ENCODE peak calls at places on chromosomes 13 and 19, in seven cellular contexts. N is naive thymus-derived CD4-positive, alpha-beta T cell; C is heart left ventricle; O is OCI-LY7; Q is BE2C; D is uterus; R is iPS DF 6.9. F is an unnamed sample.

GRCh38 chr19:49056101-49056901 is 1.2 kb downstream of the CGB7 start:
- DNase-seq in D (peak; percentile 56), Q (peak; percentile 68), N (peak; percentile 42), R (no peak), O (peak; percentile 27), C (peak; percentile 60), F (peak; percentile 68)

GRCh38 chr13:101709952-101710351 is 257.5 kb downstream of the ITGBL1 start:
- DNase-seq in O (no peak), Q (no peak), R (no peak), C (no peak), D (no peak), N (no peak), F (no peak)

GRCh38 chr19:14381689-14382474 is 638 bp downstream of the ADGRE5 start:
- DNase-seq in C (peak; percentile 64), O (peak; percentile 66), D (peak; percentile 47), Q (no peak), R (no peak), N (peak; percentile 84), F (peak; percentile 77)

GRCh38 chr13:50787316-50788195 is 55.9 kb downstream of the DLEU7 start:
- DNase-seq in Q (no peak), R (no peak), C (no peak), D (no peak), O (no peak), N (no peak), F (no peak)

GRCh38 chr19:46886546-46887239 is 25.9 kb downstream of the ARHGAP35 start:
- DNase-seq in O (no peak), N (no peak), C (no peak), D (no peak), R (no peak), Q (no peak), F (no peak)

GRCh38 chr13:33108620-33109019 is 92.4 kb downstream of the KL start:
- DNase-seq in Q (no peak), O (no peak), D (no peak), N (no peak), C (no peak), R (no peak), F (no peak)

GRCh38 chr13:30464496-30465351 is 1.0 kb downstream of the HMGB1 start:
- DNase-seq in Q (peak; percentile 85), O (peak; percentile 74), C (peak; percentile 87), N (peak; percentile 77), D (peak; percentile 79), R (no peak), F (peak; percentile 88)

GRCh38 chr13:59570204-59570603 is 593.5 kb downstream of the DIAPH3 start:
- DNase-seq in N (no peak), R (no peak), Q (no peak), C (no peak), D (no peak), O (no peak), F (no peak)

GRCh38 chr13:90675129-90675528 is 672.4 kb upstream of the MIR17HG start:
- DNase-seq in D (no peak), N (no peak), Q (peak; percentile 15), O (no peak), C (no peak), R (no peak), F (no peak)

GRCh38 chr19:21321134-21321533 is 8.1 kb downstream of the ZNF708 start:
- DNase-seq in Q (no peak), R (no peak), C (no peak), N (no peak), O (no peak), D (no peak), F (no peak)

GRCh38 chr19:29265436-29265835 is 52.5 kb upstream of the UQCRFS1 start:
- DNase-seq in D (no peak), C (no peak), O (no peak), N (no peak), R (no peak), Q (no peak), F (no peak)

GRCh38 chr19:1093330-1093729 is 1.8 kb downstream of the POLR2E start:
- DNase-seq in Q (no peak), N (no peak), C (peak; percentile 20), O (no peak), D (no peak), R (no peak), F (no peak)

GRCh38 chr13:42490676-42491075 is 83.3 kb upstream of the TNFSF11 start:
- DNase-seq in R (no peak), Q (no peak), O (no peak), D (no peak), C (no peak), N (no peak), F (no peak)

GRCh38 chr19:30374791-30375650 is 2.8 kb downstream of the ZNF536 start:
- DNase-seq in R (no peak), Q (peak; percentile 50), C (no peak), N (no peak), D (no peak), O (no peak), F (no peak)

GRCh38 chr19:44653977-44654784 is 10.5 kb downstream of the PVR start:
- DNase-seq in N (peak; percentile 58), D (peak; percentile 40), C (peak; percentile 76), Q (peak; percentile 48), R (no peak), O (peak; percentile 88), F (peak; percentile 89)

GRCh38 chr19:29587518-29587986 is 18.5 kb upstream of the POP4 start:
- DNase-seq in O (no peak), Q (no peak), D (no peak), C (no peak), R (no peak), N (no peak), F (no peak)

GRCh38 chr19:1412323-1412923 is 5.0 kb downstream of the DAZAP1 start:
- DNase-seq in Q (no peak), N (no peak), D (no peak), R (no peak), C (peak; percentile 34), O (no peak), F (no peak)

GRCh38 chr13:92317066-92317465 is 909.5 kb upstream of the GPC6 start:
- DNase-seq in D (no peak), Q (no peak), N (no peak), O (no peak), C (no peak), R (no peak), F (no peak)

GRCh38 chr19:19026299-19026971 is 6.9 kb downstream of the SUGP2 start:
- DNase-seq in R (no peak), O (peak; percentile 11), D (no peak), Q (no peak), N (no peak), C (no peak), F (no peak)

DNA sequence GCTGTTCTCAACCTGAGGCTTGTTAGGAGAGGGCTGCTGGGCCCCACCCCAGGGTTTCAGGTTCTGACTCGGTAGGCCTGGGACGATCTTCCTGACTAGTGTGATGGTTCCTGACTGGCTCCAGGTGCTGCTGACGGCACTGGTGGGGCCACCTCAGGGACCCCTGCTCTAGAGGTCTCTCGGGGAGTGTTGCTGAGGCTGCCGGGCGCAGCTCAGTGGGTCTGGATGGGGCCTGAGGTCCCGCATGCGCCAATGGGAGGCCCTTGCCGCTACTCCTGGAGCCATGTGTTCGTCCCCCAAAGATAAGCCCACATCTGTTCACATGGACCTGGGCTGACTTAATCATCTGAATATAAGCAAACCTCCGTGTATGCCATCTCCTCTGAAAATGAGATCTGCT is 133.0 kb downstream of the ATP11A start:
- DNase-seq in D (no peak), C (no peak), Q (no peak), R (no peak), O (no peak), N (no peak), F (peak; percentile 62)
- H3K36me3 ChIP-seq in D (no peaks in the 10 kb centered on the region), C (peaks cover 86% of the 10 kb centered on the region), Q (peaks cover 8% of the 10 kb centered on the region), R (peaks cover 28% of the 10 kb centered on the region), O (no peaks in the 10 kb centered on the region), N (peaks cover 12% of the 10 kb centered on the region), F (peaks cover 4% of the 10 kb centered on the region)

GRCh38 chr19:5663904-5664303 is 16.4 kb downstream of the MICOS13 start:
- DNase-seq in O (no peak), N (no peak), D (no peak), Q (no peak), C (no peak), R (no peak), F (no peak)

GRCh38 chr19:5661483-5661882 is 18.8 kb downstream of the MICOS13 start:
- DNase-seq in O (no peak), C (no peak), Q (no peak), N (no peak), R (no peak), D (no peak), F (peak; percentile 65)

GRCh38 chr19:5666921-5667610 is 13.2 kb downstream of the MICOS13 start:
- DNase-seq in R (no peak), O (no peak), D (no peak), C (no peak), N (no peak), Q (no peak), F (peak; percentile 75)

GRCh38 chr19:5665781-5666513 is 14.4 kb downstream of the MICOS13 start:
- DNase-seq in Q (no peak), C (no peak), O (no peak), N (no peak), R (no peak), D (no peak), F (no peak)

DNA sequence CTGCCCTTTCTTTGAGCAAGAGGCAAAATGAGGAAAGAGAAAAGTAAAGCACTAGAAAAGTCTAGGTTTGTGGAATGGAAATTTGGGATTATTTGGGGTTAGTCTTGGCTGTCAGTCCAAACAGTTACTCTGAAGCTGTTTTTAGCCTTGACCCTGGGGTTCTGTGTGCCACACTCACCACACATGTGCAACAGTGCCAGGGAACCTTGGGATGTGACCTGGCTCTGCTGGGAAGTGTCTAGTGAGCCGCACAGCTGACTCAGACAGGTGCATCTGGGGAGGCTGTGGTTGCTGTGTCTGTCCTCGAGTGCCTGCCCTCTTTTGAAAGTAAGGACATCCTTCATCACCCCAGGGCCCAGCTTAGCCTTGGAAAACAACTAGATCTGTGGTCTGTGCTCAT is 15.8 kb downstream of the MICOS13 start:
- DNase-seq in D (no peak), Q (no peak), C (no peak), N (no peak), O (no peak), R (no peak), F (peak; percentile 3)
- H3K36me3 ChIP-seq in D (no peaks in the 10 kb centered on the region), Q (peaks cover 93% of the 10 kb centered on the region), C (peaks cover 100% of the 10 kb centered on the region), N (peaks cover 36% of the 10 kb centered on the region), O (peaks cover 99% of the 10 kb centered on the region), R (peaks cover 44% of the 10 kb centered on the region), F (peaks cover 23% of the 10 kb centered on the region)

DNA sequence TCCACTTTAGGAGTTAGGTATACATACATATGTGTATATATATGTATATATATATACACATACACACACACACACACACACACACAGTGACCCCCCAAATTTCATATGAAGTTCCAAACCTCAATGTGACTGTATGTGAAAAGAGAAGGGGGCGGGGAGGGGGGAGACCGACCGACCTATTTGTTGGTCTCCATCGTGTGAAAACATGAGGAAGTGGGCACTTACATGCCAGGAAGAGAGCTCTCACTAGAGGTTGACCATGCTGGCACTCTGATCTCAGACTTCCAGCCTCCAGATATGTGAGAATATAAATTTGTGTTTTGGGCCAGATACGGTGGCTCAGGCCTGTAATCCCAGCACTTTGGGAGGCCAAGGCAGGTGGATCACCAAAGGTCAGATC is 24.6 kb downstream of the ZNF562 start:
- DNase-seq in C (no peak), N (no peak), R (no peak), O (no peak), D (no peak), Q (no peak), F (no peak)
- H3K36me3 ChIP-seq in C (peaks cover 85% of the 10 kb centered on the region), N (peaks cover 35% of the 10 kb centered on the region), R (peaks cover 11% of the 10 kb centered on the region), O (peaks cover 73% of the 10 kb centered on the region), D (no peaks in the 10 kb centered on the region), Q (peaks cover 57% of the 10 kb centered on the region), F (peaks cover 17% of the 10 kb centered on the region)

DNA sequence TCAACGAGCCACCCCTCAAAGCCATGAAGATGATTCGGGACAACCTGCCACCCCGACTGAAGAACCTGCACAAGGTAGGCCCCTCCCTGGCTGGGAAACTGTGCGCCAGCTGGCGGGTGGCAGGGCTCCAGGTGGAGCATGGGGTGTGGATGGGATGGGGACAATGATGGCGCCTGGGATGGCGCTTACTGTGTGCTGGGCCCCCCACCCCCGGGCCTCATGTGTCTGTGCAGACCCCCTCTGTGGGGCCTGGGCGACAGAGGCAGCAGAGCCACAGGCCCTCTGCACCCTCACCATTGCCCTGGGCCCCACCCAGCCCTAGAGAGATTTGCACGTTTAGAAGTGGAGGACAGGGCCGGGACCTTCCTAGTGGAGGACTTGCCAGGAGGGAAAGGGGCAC is 19.0 kb upstream of the NCCRP1 start:
- DNase-seq in O (no peak), N (no peak), C (no peak), R (no peak), D (no peak), Q (no peak), F (no peak)
- H3K36me3 ChIP-seq in O (peaks cover 4% of the 10 kb centered on the region), N (no peaks in the 10 kb centered on the region), C (peaks cover 41% of the 10 kb centered on the region), R (peaks cover 29% of the 10 kb centered on the region), D (no peaks in the 10 kb centered on the region), Q (peaks cover 25% of the 10 kb centered on the region), F (no peaks in the 10 kb centered on the region)

F was measured in aorta.